ENCODE peak calls at places on chromosome 12, in seven cellular contexts. Z is HFF-Myc; W is effector CD4-positive, alpha-beta T cell; C is dermis blood vessel endothelial cell; A is activated gamma-delta T cell treated with anti-CD3 and anti-CD28 coated beads, Interleukin-2, amount 50 U/mL, for 16 hours; U is upper lobe of right lung; G is fibroblast of mammary gland. K is an unnamed sample.

GRCh38 chr12:126950266-126950665 is 1316.7 kb upstream of the TMEM132C start:
- DNase-seq in Z (no peak), W (no peak), C (no peak), A (no peak), U (no peak), G (no peak), K (no peak)

GRCh38 chr12:27620121-27620520 is 76.1 kb upstream of the REP15 start:
- DNase-seq in Z (no peak), W (no peak), C (no peak), A (no peak), U (no peak), G (no peak), K (no peak)

GRCh38 chr12:111197545-111197944 is 171.3 kb downstream of the PHETA1 start:
- DNase-seq in Z (no peak), W (no peak), C (no peak), A (no peak), U (no peak), G (no peak), K (no peak)

GRCh38 chr12:27843714-27844245 is 63.7 kb upstream of the MANSC4 start:
- DNase-seq in Z (no peak), W (no peak), C (no peak), A (no peak), U (no peak), G (peak; percentile 61), K (no peak)

GRCh38 chr12:88494520-88494919 is 85.8 kb downstream of the KITLG start:
- DNase-seq in Z (no peak), W (no peak), C (no peak), A (no peak), U (no peak), G (no peak), K (no peak)

GRCh38 chr12:47797432-47797831 is 22.3 kb downstream of the HDAC7 start:
- DNase-seq in Z (no peak), W (no peak), C (no peak), A (no peak), U (no peak), G (no peak), K (no peak)

GRCh38 chr12:12684375-12685106 is 11.4 kb downstream of the GPR19 start:
- DNase-seq in Z (no peak), W (no peak), C (peak; percentile 71), A (no peak), U (no peak), G (peak; percentile 52), K (no peak)

GRCh38 chr12:39044754-39045153 is 139.4 kb upstream of the CPNE8 start:
- DNase-seq in Z (no peak), W (no peak), C (no peak), A (no peak), U (no peak), G (no peak), K (no peak)

GRCh38 chr12:32583535-32583934 is 95.6 kb upstream of the DNM1L start:
- DNase-seq in Z (peak; percentile 27), W (no peak), C (peak; percentile 61), A (no peak), U (no peak), G (peak; percentile 63), K (no peak)

GRCh38 chr12:107435520-107435919 is 250.1 kb upstream of the PWP1 start:
- DNase-seq in Z (no peak), W (no peak), C (peak; percentile 43), A (no peak), U (no peak), G (peak; percentile 7), K (no peak)

GRCh38 chr12:131784909-131785762 is 43.1 kb upstream of the MMP17 start:
- DNase-seq in Z (no peak), W (no peak), C (no peak), A (no peak), U (no peak), G (peak; percentile 41), K (no peak)

GRCh38 chr12:7512528-7512927 is 9.0 kb upstream of the CD163 start:
- DNase-seq in Z (peak; percentile 77), W (no peak), C (no peak), A (no peak), U (peak; percentile 54), G (peak; percentile 99), K (no peak)

GRCh38 chr12:105100207-105100985 is 7.1 kb upstream of the WASHC4 start:
- DNase-seq in Z (no peak), W (no peak), C (peak; percentile 31), A (no peak), U (no peak), G (peak; percentile 76), K (no peak)

GRCh38 chr12:56530390-56531055 is 8.9 kb downstream of the RBMS2 start:
- DNase-seq in Z (no peak), W (no peak), C (no peak), A (no peak), U (no peak), G (no peak), K (no peak)

GRCh38 chr12:19465711-19466110 is 26.4 kb downstream of the AEBP2 start:
- DNase-seq in Z (no peak), W (no peak), C (no peak), A (no peak), U (no peak), G (no peak), K (no peak)